ENCODE peak calls at places on chromosomes 13 and 19, in four cellular contexts. One of them, this sample, is unnamed.

GRCh38 chr13:50202485-50202884 is 187.2 kb downstream of the KCNRG start:
- DNase-seq in K562: no peak
- DNase-seq in GM12878: no peak
- DNase-seq in HepG2: no peak
- DNase-seq in this sample: no peak

GRCh38 chr13:50916701-50917184 is 7.2 kb downstream of the RNASEH2B start:
- DNase-seq in HepG2: no peak
- DNase-seq in K562: no peak
- DNase-seq in GM12878: no peak
- DNase-seq in this sample: no peak

GRCh38 chr13:112783946-112784500 is 94.2 kb downstream of the ATP11A start:
- DNase-seq in K562: no peak
- DNase-seq in HepG2: no peak
- DNase-seq in GM12878: no peak
- DNase-seq in this sample: no peak

GRCh38 chr19:7918615-7919421 is 1.3 kb upstream of the SNAPC2 start:
- DNase-seq in K562: no peak
- DNase-seq in GM12878: no peak
- DNase-seq in HepG2: peak
- DNase-seq in this sample: no peak

GRCh38 chr13:93758575-93758974 is 532.0 kb downstream of the GPC6 start:
- DNase-seq in K562: no peak
- DNase-seq in GM12878: no peak
- DNase-seq in HepG2: peak
- DNase-seq in this sample: no peak

GRCh38 chr13:45280751-45281634 is 60.0 kb downstream of the TPT1 start:
- DNase-seq in GM12878: no peak
- DNase-seq in K562: no peak
- DNase-seq in HepG2: peak
- DNase-seq in this sample: peak

GRCh38 chr19:4343845-4344713 is 717 bp downstream of the MPND start:
- DNase-seq in GM12878: no peak
- DNase-seq in HepG2: no peak
- DNase-seq in K562: no peak
- DNase-seq in this sample: no peak

GRCh38 chr13:23865898-23866297 is 23.3 kb downstream of the MIPEP start:
- DNase-seq in GM12878: no peak
- DNase-seq in K562: no peak
- DNase-seq in HepG2: no peak
- DNase-seq in this sample: no peak

GRCh38 chr13:50893211-50893852 is 16.3 kb upstream of the RNASEH2B start:
- DNase-seq in HepG2: no peak
- DNase-seq in K562: no peak
- DNase-seq in GM12878: no peak
- DNase-seq in this sample: no peak

GRCh38 chr13:105587786-105588185 is 947.7 kb downstream of the EFNB2 start:
- DNase-seq in K562: no peak
- DNase-seq in GM12878: no peak
- DNase-seq in HepG2: no peak
- DNase-seq in this sample: no peak

GRCh38 chr13:47672245-47672975 is 328.7 kb downstream of the SUCLA2 start:
- DNase-seq in K562: no peak
- DNase-seq in GM12878: no peak
- DNase-seq in HepG2: no peak
- DNase-seq in this sample: no peak

DNA sequence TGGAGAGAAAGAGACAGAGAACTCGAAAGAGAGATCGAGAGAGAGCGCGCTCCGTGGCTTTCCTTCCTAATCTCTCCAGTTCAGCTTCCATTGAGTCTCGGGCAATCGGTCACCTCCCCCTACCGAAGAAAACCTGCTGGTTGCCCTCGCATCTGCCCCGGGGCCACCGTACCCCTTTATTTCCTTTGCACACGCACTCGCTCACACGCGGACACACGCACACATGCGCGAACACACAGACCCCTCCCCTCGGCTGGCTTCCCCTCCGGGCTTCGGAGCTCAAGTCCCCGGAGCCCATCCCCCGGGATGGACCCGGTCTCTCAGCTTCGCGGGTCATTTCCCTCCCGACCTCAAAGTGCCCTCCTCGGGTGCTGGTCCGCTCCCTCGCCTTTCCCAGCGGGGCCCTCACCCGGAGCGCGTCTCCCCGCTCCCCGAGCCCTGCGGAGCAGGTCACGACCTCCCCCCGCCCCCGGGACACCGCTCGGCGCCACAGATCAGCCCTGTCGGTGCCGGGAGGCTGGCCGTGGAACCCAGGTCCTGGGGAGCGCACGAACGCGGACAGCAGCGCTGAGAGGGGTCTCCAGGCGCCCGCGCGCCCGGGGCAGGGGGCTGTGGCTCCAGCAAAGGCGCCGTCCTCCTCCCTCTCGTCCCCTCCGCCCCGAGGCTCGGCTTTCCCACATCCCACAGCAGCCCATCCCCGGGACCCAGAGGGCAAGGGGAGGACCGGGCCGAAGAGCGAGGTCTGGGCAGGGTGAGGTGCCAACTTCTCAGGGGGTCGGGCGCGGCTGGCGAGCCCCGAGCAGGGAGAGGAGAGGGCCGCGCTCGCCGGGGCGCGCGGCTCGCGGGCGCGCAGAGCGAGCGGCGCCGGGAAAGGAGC is 1.8 kb downstream of the DACH1 start:
- DNase-seq in K562: no peak
- DNase-seq in HepG2: no peak
- DNase-seq in GM12878: no peak
- DNase-seq in this sample: peak
- TF ChIP-seq FOXK2 in K562: no peak
- TF ChIP-seq FOXK2 in HepG2: no peak
- TF ChIP-seq FOXK2 in GM12878: no peak
- TF ChIP-seq FOXK2 in this sample: no peak

DNA sequence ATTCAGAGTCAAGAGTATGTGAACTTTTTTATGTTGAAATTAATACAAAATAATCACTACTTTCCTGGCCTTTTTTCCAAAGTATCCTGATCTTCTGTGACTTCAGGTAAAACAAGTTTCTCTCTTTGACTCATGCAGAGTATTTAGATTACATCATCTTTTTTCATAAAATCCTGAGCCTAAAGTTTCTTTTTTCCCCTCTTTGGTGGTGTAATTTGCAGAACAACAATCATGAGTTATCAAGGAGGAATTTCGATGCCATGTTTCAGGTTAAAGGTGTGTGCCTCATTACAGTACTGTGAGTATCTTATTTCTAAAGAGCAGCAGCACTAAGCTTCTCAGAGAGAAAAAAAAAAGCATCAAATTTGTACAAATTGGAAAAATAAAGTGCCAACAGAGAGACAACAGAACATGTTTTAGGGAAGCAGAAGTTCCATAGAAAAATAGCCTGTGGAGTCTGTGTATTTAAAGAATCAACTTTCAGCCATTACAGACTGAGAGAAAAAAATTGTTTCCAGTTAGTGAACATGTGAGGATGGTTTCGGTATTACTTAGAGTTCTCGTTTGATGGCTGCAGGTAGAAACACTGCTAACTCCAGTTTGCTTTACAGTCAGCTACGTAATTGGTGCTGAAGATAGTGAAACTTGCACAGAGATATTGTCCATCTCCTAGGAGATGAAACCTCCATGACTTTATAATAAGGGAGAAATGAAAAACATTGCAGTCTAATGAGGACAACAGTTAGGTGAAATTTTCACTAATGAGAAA is 78.1 kb upstream of the PCDH9 start:
- DNase-seq in HepG2: no peak
- DNase-seq in GM12878: no peak
- DNase-seq in K562: no peak
- DNase-seq in this sample: no peak
- TF ChIP-seq FOXK2 in HepG2: no peak
- TF ChIP-seq FOXK2 in GM12878: no peak
- TF ChIP-seq FOXK2 in K562: no peak
- TF ChIP-seq FOXK2 in this sample: no peak

GRCh38 chr13:59883885-59884284 is 279.8 kb downstream of the DIAPH3 start:
- DNase-seq in HepG2: no peak
- DNase-seq in GM12878: no peak
- DNase-seq in K562: no peak
- DNase-seq in this sample: no peak
- TF ChIP-seq FOXK2 in HepG2: no peak
- TF ChIP-seq FOXK2 in GM12878: no peak
- TF ChIP-seq FOXK2 in K562: no peak
- TF ChIP-seq FOXK2 in this sample: no peak

GRCh38 chr13:71863249-71863648 is 3.8 kb downstream of the DACH1 start:
- DNase-seq in K562: no peak
- DNase-seq in HepG2: no peak
- DNase-seq in GM12878: no peak
- DNase-seq in this sample: no peak

GRCh38 chr13:71864094-71864980 is 2.7 kb downstream of the DACH1 start:
- DNase-seq in GM12878: no peak
- DNase-seq in K562: no peak
- DNase-seq in HepG2: no peak
- DNase-seq in this sample: peak

GRCh38 chr13:71866173-71867091 is 572 bp downstream of the DACH1 start:
- DNase-seq in HepG2: no peak
- DNase-seq in GM12878: no peak
- DNase-seq in K562: no peak
- DNase-seq in this sample: no peak

GRCh38 chr13:71867101-71867814 is at the start of gene DACH1:
- DNase-seq in K562: peak
- DNase-seq in GM12878: no peak
- DNase-seq in HepG2: peak
- DNase-seq in this sample: peak

GRCh38 chr13:71865858-71866172 is 1.2 kb downstream of the DACH1 start:
- DNase-seq in GM12878: no peak
- DNase-seq in K562: no peak
- DNase-seq in HepG2: no peak
- DNase-seq in this sample: no peak
- TF ChIP-seq FOXK2 in GM12878: no peak
- TF ChIP-seq FOXK2 in K562: no peak
- TF ChIP-seq FOXK2 in HepG2: no peak
- TF ChIP-seq FOXK2 in this sample: no peak